ENCODE peak calls at places on chromosomes 6 and 20, in six cellular contexts. One of them, this sample, is unnamed.

GRCh38 chr20:57030611-57031600 is 235.5 kb downstream of the BMP7 start:
- DNase-seq in endothelial cell of umbilical vein: no peak
- DNase-seq in K562: no peak
- DNase-seq in GM12878: no peak
- DNase-seq in A549: no peak
- DNase-seq in HepG2: no peak
- DNase-seq in this sample: no peak

GRCh38 chr20:45946149-45946970 is 11.9 kb downstream of the PCIF1 start:
- DNase-seq in endothelial cell of umbilical vein: no peak
- DNase-seq in K562: no peak
- DNase-seq in GM12878: no peak
- DNase-seq in A549: no peak
- DNase-seq in HepG2: peak; percentile 97
- DNase-seq in this sample: peak; percentile 96

GRCh38 chr20:3874194-3874824 is 14.9 kb upstream of the PANK2 start:
- DNase-seq in HepG2: no peak
- DNase-seq in endothelial cell of umbilical vein: no peak
- DNase-seq in K562: no peak
- DNase-seq in A549: no peak
- DNase-seq in GM12878: no peak
- DNase-seq in this sample: no peak

GRCh38 chr6:12873706-12874105 is 157.1 kb downstream of the PHACTR1 start:
- DNase-seq in GM12878: no peak
- DNase-seq in K562: no peak
- DNase-seq in A549: no peak
- DNase-seq in endothelial cell of umbilical vein: no peak
- DNase-seq in HepG2: no peak
- DNase-seq in this sample: no peak

GRCh38 chr20:34516038-34516873 is at the start of gene DYNLRB1:
- DNase-seq in GM12878: peak; percentile 68
- DNase-seq in endothelial cell of umbilical vein: peak; percentile 98
- DNase-seq in K562: peak; percentile 95
- DNase-seq in A549: peak; percentile 93
- DNase-seq in HepG2: peak; percentile 98
- DNase-seq in this sample: peak; percentile 95

GRCh38 chr20:2326046-2326445 is 30.2 kb downstream of the TGM3 start:
- DNase-seq in K562: no peak
- DNase-seq in A549: no peak
- DNase-seq in endothelial cell of umbilical vein: no peak
- DNase-seq in HepG2: no peak
- DNase-seq in GM12878: no peak
- DNase-seq in this sample: no peak

GRCh38 chr6:135281227-135281626 is 100.1 kb downstream of the MYB start:
- DNase-seq in A549: no peak
- DNase-seq in GM12878: no peak
- DNase-seq in HepG2: no peak
- DNase-seq in endothelial cell of umbilical vein: no peak
- DNase-seq in K562: no peak
- DNase-seq in this sample: peak; percentile 94

GRCh38 chr6:156471000-156471399 is 306.2 kb upstream of the ARID1B start:
- DNase-seq in endothelial cell of umbilical vein: no peak
- DNase-seq in A549: no peak
- DNase-seq in HepG2: no peak
- DNase-seq in K562: no peak
- DNase-seq in GM12878: no peak
- DNase-seq in this sample: no peak

GRCh38 chr6:5099537-5099936 is 14.4 kb downstream of the PPP1R3G start:
- DNase-seq in HepG2: no peak
- DNase-seq in GM12878: no peak
- DNase-seq in endothelial cell of umbilical vein: no peak
- DNase-seq in K562: no peak
- DNase-seq in A549: no peak
- DNase-seq in this sample: no peak

GRCh38 chr6:123829302-123829953 is 25.8 kb downstream of the NKAIN2 start:
- DNase-seq in K562: no peak
- DNase-seq in endothelial cell of umbilical vein: peak; percentile 44
- DNase-seq in HepG2: no peak
- DNase-seq in A549: no peak
- DNase-seq in GM12878: no peak
- DNase-seq in this sample: no peak

GRCh38 chr20:6588296-6588695 is 179.2 kb upstream of the BMP2 start:
- DNase-seq in A549: no peak
- DNase-seq in GM12878: no peak
- DNase-seq in K562: no peak
- DNase-seq in endothelial cell of umbilical vein: peak; percentile 30
- DNase-seq in HepG2: no peak
- DNase-seq in this sample: no peak

GRCh38 chr20:59078231-59078630 is 35.6 kb upstream of the PRELID3B start:
- DNase-seq in endothelial cell of umbilical vein: no peak
- DNase-seq in HepG2: no peak
- DNase-seq in A549: no peak
- DNase-seq in K562: no peak
- DNase-seq in GM12878: no peak
- DNase-seq in this sample: no peak

GRCh38 chr6:146887447-146888077 is 288.8 kb downstream of the ADGB start:
- DNase-seq in K562: no peak
- DNase-seq in endothelial cell of umbilical vein: no peak
- DNase-seq in HepG2: peak; percentile 11
- DNase-seq in GM12878: no peak
- DNase-seq in A549: no peak
- DNase-seq in this sample: peak; percentile 60

GRCh38 chr6:53837875-53838806 is 43.3 kb downstream of the LRRC1 start:
- DNase-seq in endothelial cell of umbilical vein: peak; percentile 90
- DNase-seq in K562: no peak
- DNase-seq in HepG2: no peak
- DNase-seq in A549: no peak
- DNase-seq in GM12878: no peak
- DNase-seq in this sample: no peak

GRCh38 chr6:144027927-144028587 is 20.0 kb upstream of the PLAGL1 start:
- DNase-seq in endothelial cell of umbilical vein: no peak
- DNase-seq in GM12878: no peak
- DNase-seq in A549: no peak
- DNase-seq in HepG2: no peak
- DNase-seq in K562: no peak
- DNase-seq in this sample: no peak

GRCh38 chr6:56292505-56293181 is 45.3 kb upstream of the COL21A1 start:
- DNase-seq in endothelial cell of umbilical vein: peak; percentile 88
- DNase-seq in GM12878: no peak
- DNase-seq in A549: peak; percentile 39
- DNase-seq in HepG2: peak; percentile 62
- DNase-seq in K562: peak; percentile 10
- DNase-seq in this sample: peak; percentile 69

GRCh38 chr6:37324131-37325033 is 29.4 kb upstream of the RNF8 start:
- DNase-seq in K562: no peak
- DNase-seq in GM12878: no peak
- DNase-seq in A549: no peak
- DNase-seq in endothelial cell of umbilical vein: peak; percentile 83
- DNase-seq in HepG2: no peak
- DNase-seq in this sample: peak; percentile 23

GRCh38 chr6:42046491-42047219 is 3.7 kb upstream of the TAF8 start:
- DNase-seq in GM12878: no peak
- DNase-seq in A549: no peak
- DNase-seq in K562: peak; percentile 37
- DNase-seq in HepG2: no peak
- DNase-seq in endothelial cell of umbilical vein: peak; percentile 36
- DNase-seq in this sample: no peak

GRCh38 chr6:155717369-155717768 is 261.7 kb upstream of the NOX3 start:
- DNase-seq in K562: no peak
- DNase-seq in HepG2: no peak
- DNase-seq in A549: no peak
- DNase-seq in GM12878: no peak
- DNase-seq in endothelial cell of umbilical vein: no peak
- DNase-seq in this sample: peak; percentile 42

GRCh38 chr6:4872841-4873240 is 96.6 kb downstream of the CDYL start:
- DNase-seq in endothelial cell of umbilical vein: peak; percentile 84
- DNase-seq in GM12878: no peak
- DNase-seq in HepG2: no peak
- DNase-seq in K562: no peak
- DNase-seq in A549: no peak
- DNase-seq in this sample: no peak

DNA sequence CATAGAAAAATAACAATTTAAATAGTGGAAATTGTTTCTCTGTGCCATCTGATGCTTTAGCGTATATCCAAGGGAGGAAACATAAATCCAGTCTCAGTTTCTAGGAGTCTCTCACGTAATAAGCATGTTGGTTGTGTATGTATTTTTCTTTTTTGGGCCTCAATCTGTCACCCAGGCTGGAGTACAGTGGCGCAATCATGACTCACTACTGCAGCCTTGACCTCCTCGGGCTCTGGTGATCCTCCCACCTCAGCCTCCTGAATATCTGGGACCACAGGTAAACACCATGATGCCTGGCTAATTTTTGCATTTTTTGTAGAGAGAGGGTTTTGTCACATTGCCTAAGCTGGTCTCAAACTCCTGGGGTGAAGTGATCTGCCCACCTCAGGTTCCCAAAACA is 78.6 kb upstream of the PLN start:
- DNase-seq in HepG2: peak; percentile 44
- DNase-seq in K562: no peak
- DNase-seq in A549: no peak
- DNase-seq in endothelial cell of umbilical vein: no peak
- DNase-seq in GM12878: no peak
- DNase-seq in this sample: peak; percentile 21
- TF ChIP-seq MAX in HepG2: no peak
- TF ChIP-seq MAX in K562: no peak
- TF ChIP-seq MAX in A549: no peak
- TF ChIP-seq MAX in endothelial cell of umbilical vein: no peak
- TF ChIP-seq MAX in GM12878: no peak
- TF ChIP-seq MAX in this sample: no peak

DNA sequence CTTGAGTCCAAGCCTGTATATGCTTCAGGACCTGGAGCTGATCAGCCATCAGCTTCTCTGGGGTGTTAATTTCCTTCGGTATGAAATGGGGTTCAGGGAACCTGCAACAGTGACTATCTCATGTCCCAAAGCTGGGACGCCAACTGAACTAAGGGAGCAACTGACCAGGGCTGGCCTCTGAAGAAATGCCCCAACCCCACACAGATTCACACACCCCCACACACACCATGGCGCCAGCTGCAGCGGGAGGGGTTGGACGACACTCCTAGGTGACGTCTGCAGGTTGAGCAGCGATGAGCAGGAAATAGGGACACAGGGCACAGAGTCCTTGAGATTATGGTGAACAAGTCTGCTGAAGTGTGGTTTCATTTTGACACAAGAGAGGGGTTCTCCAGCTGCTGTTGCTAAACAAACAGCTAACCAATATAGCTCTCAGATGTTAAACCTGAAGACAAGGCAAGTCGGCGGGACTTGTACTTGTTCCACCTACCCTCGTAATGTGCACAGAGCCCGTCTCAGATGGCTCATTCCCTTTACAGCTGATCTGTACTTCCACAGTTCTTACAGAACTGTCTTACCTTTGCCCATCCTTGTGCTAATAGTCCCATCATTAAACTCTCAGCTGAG is 7.5 kb upstream of the ADTRP start:
- DNase-seq in HepG2: no peak
- DNase-seq in K562: peak; percentile 45
- DNase-seq in GM12878: peak; percentile 93
- DNase-seq in A549: no peak
- DNase-seq in endothelial cell of umbilical vein: no peak
- DNase-seq in this sample: no peak
- TF ChIP-seq MYC in HepG2: no peak
- TF ChIP-seq MYC in K562: no peak
- TF ChIP-seq MYC in GM12878: no peak
- TF ChIP-seq MYC in A549: no peak
- TF ChIP-seq MYC in endothelial cell of umbilical vein: no peak
- TF ChIP-seq MYC in this sample: no peak

DNA sequence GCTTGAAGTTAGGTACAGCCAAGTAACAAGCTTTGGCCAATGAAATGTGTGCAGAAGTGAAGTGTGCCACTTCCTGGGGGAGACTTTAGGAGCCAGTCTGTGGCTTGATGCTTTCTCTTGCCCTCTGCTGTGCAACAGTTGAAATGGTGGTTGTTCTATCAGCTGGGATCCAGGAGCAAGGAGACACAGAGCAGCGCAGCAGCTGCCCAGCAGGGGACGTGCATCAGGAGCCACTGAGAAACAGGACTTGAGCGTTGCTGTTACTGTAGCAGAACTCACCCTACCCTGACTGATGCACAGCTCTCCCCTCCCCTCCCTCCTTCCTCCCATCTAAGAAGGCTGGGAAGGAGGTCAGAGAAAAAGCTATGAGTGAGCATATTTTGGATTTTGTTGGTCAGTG is 18.9 kb upstream of the CCN5 start:
- DNase-seq in A549: no peak
- DNase-seq in HepG2: peak; percentile 37
- DNase-seq in endothelial cell of umbilical vein: no peak
- DNase-seq in GM12878: no peak
- DNase-seq in K562: no peak
- DNase-seq in this sample: peak; percentile 33
- TF ChIP-seq CTCF in A549: no peak
- TF ChIP-seq CTCF in HepG2: peak; percentile 46
- TF ChIP-seq CTCF in endothelial cell of umbilical vein: no peak
- TF ChIP-seq CTCF in GM12878: peak; percentile 7
- TF ChIP-seq CTCF in K562: peak; percentile 32
- TF ChIP-seq CTCF in this sample: peak; percentile 19

DNA sequence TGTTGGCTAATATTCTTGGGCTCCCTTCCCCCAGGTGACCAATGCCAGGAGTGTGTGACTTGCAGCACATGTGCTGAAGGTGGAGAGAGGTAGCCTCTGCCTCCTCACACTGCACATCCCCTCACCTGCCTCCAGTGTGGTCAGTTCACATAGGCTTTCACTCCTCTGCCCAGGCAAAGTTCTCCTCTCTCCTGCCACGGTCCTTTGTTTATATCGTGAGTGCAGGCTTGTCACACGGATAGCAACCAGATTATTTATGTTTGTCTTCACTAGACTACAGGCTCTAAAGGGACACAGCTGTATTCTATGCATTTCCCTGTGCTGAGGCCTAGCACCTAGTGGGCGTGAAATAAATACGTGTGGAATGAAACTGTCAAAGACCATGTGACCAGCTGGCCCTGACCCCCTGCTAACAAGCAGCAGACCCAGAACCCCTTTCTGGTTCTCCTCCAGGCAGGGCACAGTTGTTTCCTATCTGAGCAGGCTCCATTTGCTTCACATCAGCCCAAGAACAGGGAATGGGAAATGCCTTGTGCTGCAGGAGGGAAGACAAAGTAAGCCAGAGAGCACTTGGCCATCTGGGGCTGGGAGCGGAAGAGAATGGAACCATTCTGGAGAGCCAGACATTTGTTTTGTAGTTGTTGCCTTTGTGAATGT is 42.3 kb downstream of the UNC5CL start:
- DNase-seq in A549: peak; percentile 20
- DNase-seq in K562: no peak
- DNase-seq in GM12878: no peak
- DNase-seq in endothelial cell of umbilical vein: peak; percentile 86
- DNase-seq in HepG2: peak; percentile 69
- DNase-seq in this sample: no peak
- TF ChIP-seq MAX in A549: peak; percentile 63
- TF ChIP-seq MAX in K562: no peak
- TF ChIP-seq MAX in GM12878: no peak
- TF ChIP-seq MAX in endothelial cell of umbilical vein: no peak
- TF ChIP-seq MAX in HepG2: peak; percentile 68
- TF ChIP-seq MAX in this sample: no peak

This sample was measured in NB4.